ENCODE peak calls at places on chromosomes 16 and 17, in seven cellular contexts. Q is neuronal stem cell, M is mesendoderm, X is IMR-90, S is mesenchymal stem cell, J is H1, V is H9. E is an unnamed sample. For H3K4me1, the result is how much of the 10 kb centered on the place peaks cover.

GRCh38 chr17:44333371-44333770 is 8.7 kb upstream of the SLC25A39 start:
- DNase-seq in V (peak), J (no peak), S (no peak), X (no peak), Q (no peak), M (no peak), E (no peak)

GRCh38 chr17:73196500-73196899 is 3.6 kb downstream of the COG1 start:
- DNase-seq in J (peak), Q (no peak), S (peak), V (peak), M (peak), X (no peak), E (peak)

GRCh38 chr16:53721017-53721416 is 17.1 kb downstream of the FTO start:
- DNase-seq in Q (no peak), V (no peak), J (no peak), X (no peak), M (no peak), S (no peak), E (no peak)

GRCh38 chr17:4566785-4567184 is 6.4 kb upstream of the GGT6 start:
- DNase-seq in M (peak), Q (peak), V (peak), J (peak), S (peak), X (peak), E (peak)

GRCh38 chr17:36205637-36206458 is 5.0 kb upstream of the CCL4L2 start:
- DNase-seq in M (no peak), Q (no peak), S (no peak), X (no peak), V (no peak), J (peak), E (no peak)

GRCh38 chr16:83742076-83742475 is 65.7 kb upstream of the HSBP1 start:
- DNase-seq in X (no peak), V (no peak), J (no peak), M (no peak), S (no peak), Q (no peak), E (no peak)

GRCh38 chr16:6165330-6165984 is 1067.9 kb upstream of the EEF2KMT start:
- DNase-seq in S (no peak), J (no peak), M (peak), V (no peak), Q (peak), X (no peak), E (no peak)

GRCh38 chr16:180921-181667 is 835 bp downstream of the HBQ1 start:
- DNase-seq in M (peak), X (peak), J (peak), Q (peak), S (peak), V (peak), E (peak)

GRCh38 chr16:67177743-67178699 is 5.7 kb downstream of the MATCAP1 start:
- DNase-seq in M (peak), V (peak), X (peak), J (peak), S (peak), Q (no peak), E (peak)

GRCh38 chr17:80125656-80126448 is 21.1 kb downstream of the EIF4A3 start:
- DNase-seq in S (no peak), J (no peak), V (no peak), Q (no peak), X (peak), M (no peak), E (peak)

GRCh38 chr16:1691956-1692355 is 13.9 kb downstream of the JPT2 start:
- DNase-seq in S (peak), X (peak), J (no peak), M (no peak), Q (no peak), V (no peak), E (peak)

GRCh38 chr16:88202207-88202745 is 180.5 kb upstream of the ZNF469 start:
- DNase-seq in X (no peak), J (peak), Q (no peak), M (no peak), S (no peak), V (no peak), E (no peak)

GRCh38 chr17:8873801-8874715 is 6.6 kb upstream of the PIK3R6 start:
- DNase-seq in S (no peak), X (no peak), J (no peak), V (no peak), Q (no peak), M (peak), E (no peak)

GRCh38 chr16:14501331-14502255 is 128.5 kb downstream of the PARN start:
- DNase-seq in S (peak), J (peak), Q (no peak), V (peak), M (peak), X (peak), E (peak)
- H3K4me1 ChIP-seq in S (under half), J (under half), Q (under half), V (under half), M (under half), X (under half), E (under half)

GRCh38 chr16:10982430-10983174 is 38.2 kb downstream of the CLEC16A start:
- DNase-seq in V (no peak), M (no peak), J (no peak), Q (no peak), S (peak), X (peak), E (no peak)
- H3K23ac ChIP-seq in V (no peak), M (no peak), J (no peak), Q (no peak), S (no peak), X (no peak), E (no peak)

DNA sequence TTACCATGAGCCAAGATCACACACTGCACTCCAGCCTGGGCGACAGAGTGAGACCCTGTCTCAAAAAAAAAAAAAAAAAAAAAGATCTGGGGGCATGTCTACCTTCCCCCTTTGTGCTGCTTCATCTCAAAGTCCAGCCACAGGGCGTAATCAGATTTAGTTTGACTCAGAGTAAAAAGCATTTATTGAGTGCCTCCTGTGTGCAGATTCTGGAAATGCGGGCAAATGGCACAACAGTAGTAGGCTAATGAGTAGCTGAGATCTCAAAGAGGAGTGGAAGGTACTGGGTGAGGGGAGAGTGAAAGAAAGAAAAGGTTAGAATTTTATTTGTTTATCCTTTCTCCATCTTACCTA is 9.1 kb upstream of the NR1D1 start:
- DNase-seq in J (no peak), S (peak), M (no peak), Q (no peak), V (no peak), X (no peak), E (no peak)
- H3K4me1 ChIP-seq in J (under half), S (under half), M (under half), Q (under half), V (under half), X (half or more), E (under half)

GRCh38 chr17:57801044-57801711 is 48.7 kb downstream of the MRPS23 start:
- DNase-seq in X (no peak), Q (no peak), V (peak), M (no peak), J (no peak), S (no peak), E (no peak)
- H3K23ac ChIP-seq in X (no peak), Q (no peak), V (no peak), M (no peak), J (no peak), S (no peak), E (no peak)

DNA sequence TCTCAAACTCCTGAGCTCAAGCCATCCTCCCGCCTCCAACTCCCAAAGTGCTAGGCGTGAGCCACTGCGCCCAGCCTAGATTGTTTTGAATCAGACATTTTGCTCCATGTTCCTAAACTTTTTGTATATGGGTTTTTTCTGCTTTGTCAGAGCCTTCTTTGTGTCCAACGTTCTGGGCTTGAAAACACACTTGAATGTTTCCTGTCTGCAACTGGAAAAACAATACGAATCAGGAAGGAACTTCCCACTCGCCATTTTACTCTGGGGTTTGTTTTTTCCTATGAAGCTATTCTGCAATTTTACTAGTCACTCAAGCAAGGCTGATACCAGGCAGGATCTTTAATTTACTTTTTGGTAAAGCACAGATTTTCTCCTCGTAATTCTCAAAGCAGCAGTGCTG is 31.6 kb downstream of the ARHGAP17 start:
- DNase-seq in X (no peak), J (no peak), V (no peak), Q (no peak), S (no peak), M (no peak), E (no peak)
- H3K4me1 ChIP-seq in X (under half), J (under half), V (under half), Q (under half), S (under half), M (under half), E (under half)

GRCh38 chr16:74771656-74772315 is 2.8 kb downstream of the FA2H start:
- DNase-seq in Q (no peak), X (no peak), J (no peak), S (no peak), V (no peak), M (no peak), E (no peak)
- H3K23ac ChIP-seq in Q (no peak), X (no peak), J (no peak), S (no peak), V (no peak), M (no peak), E (no peak)

DNA sequence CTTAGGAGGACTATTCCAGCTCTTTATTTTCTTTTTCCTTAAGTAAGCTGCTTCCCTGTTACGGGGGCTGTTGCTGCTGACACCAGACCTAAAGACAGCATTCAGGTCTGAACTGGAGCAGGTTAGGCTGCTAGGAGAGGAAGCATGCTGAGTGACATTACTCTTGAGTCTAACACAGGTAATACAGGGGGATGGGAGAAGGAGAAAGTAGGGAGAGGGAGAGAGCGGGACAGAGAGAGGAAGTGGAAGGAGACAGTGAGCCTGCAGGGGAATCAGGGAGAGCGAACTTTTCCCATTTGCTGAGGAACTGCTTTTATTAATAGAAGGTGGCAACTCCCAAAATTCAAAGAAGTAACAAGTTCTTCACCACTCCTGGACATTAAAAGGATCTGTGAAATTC is 130.9 kb downstream of the PARN start:
- DNase-seq in J (no peak), Q (no peak), M (peak), X (no peak), S (no peak), V (no peak), E (no peak)
- H3K4me1 ChIP-seq in J (under half), Q (under half), M (under half), X (under half), S (under half), V (under half), E (under half)

DNA sequence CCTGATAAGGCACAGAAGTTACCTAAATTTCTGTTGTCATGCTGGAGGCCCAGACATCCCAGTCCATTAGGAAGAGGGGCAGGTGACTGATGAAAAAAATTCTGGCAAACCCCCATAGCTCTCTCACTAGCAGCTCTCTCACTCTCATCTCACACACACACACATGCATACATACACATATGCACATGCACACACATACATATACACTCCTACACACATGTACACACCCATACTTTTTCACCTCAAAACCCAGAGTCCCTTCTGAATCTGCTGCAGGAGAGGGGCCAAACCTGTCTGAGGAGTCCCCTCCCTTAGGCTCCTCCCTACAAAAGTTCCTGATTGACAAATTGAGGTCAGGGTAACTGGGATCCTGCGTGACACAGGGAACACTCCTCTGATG is 22.6 kb upstream of the SDR42E2 start:
- DNase-seq in M (no peak), X (no peak), Q (no peak), J (no peak), S (no peak), V (no peak), E (no peak)
- H3K23ac ChIP-seq in M (no peak), X (no peak), Q (no peak), J (no peak), S (no peak), V (no peak), E (no peak)

GRCh38 chr17:18318122-18318521 is 3.0 kb downstream of the SMCR8 start:
- DNase-seq in V (no peak), X (no peak), Q (no peak), M (no peak), S (no peak), J (no peak), E (no peak)
- H3K4me1 ChIP-seq in V (under half), X (under half), Q (under half), M (under half), S (under half), J (under half), E (under half)

E was measured in trophoblast cell.